ENCODE peak calls at places on chromosomes 1 and 21, in seven cellular contexts. G is epithelial cell of proximal tubule; D is HEK293T; E is stimulated activated CD4-positive, alpha-beta T cell treated with anti-CD3 and anti-CD28 coated beads, Interleukin-4, amount 100 ng/mL, for 24 hours; W is cerebellum; H is breast epithelium; Q is activated T-helper 9 cell treated with anti-CD3 and anti-CD28 coated beads, Interleukin-2, amount 50 U/mL, for 16 hours. O is an unnamed sample.

GRCh38 chr1:25774921-25775774 is 24.8 kb upstream of the SELENON start:
- DNase-seq in G (no peak), D (no peak), E (peak), W (peak), H (no peak), Q (peak), O (no peak)

GRCh38 chr1:51622455-51622913 is 5.6 kb downstream of the OSBPL9 start:
- DNase-seq in G (peak), D (peak), E (peak), W (no peak), H (peak), Q (no peak), O (peak)

GRCh38 chr1:236809133-236809532 is 14.0 kb downstream of the MTR start:
- DNase-seq in G (no peak), D (no peak), E (no peak), W (no peak), H (no peak), Q (no peak), O (peak)

GRCh38 chr1:218164111-218164929 is 120.8 kb upstream of the RRP15 start:
- DNase-seq in G (no peak), D (peak), E (no peak), W (no peak), H (no peak), Q (no peak), O (peak)

GRCh38 chr1:217188280-217189235 is 442.3 kb downstream of the GPATCH2 start:
- DNase-seq in G (no peak), D (no peak), E (no peak), W (no peak), H (no peak), Q (no peak), O (no peak)

GRCh38 chr1:234906654-234907053 is 222.0 kb downstream of the TOMM20 start:
- DNase-seq in G (no peak), D (no peak), E (no peak), W (no peak), H (no peak), Q (no peak), O (no peak)

GRCh38 chr1:227959325-227959860 is 11.7 kb upstream of the WNT9A start:
- DNase-seq in G (no peak), D (no peak), E (no peak), W (no peak), H (no peak), Q (no peak), O (no peak)

GRCh38 chr1:66383168-66383567 is 150.8 kb upstream of the SGIP1 start:
- DNase-seq in G (no peak), D (no peak), E (no peak), W (no peak), H (no peak), Q (no peak), O (no peak)

GRCh38 chr1:226978350-226979114 is 38.4 kb downstream of the COQ8A start:
- DNase-seq in G (no peak), D (no peak), E (no peak), W (no peak), H (no peak), Q (no peak), O (no peak)

GRCh38 chr1:212037900-212038299 is 2.4 kb downstream of the DTL start:
- DNase-seq in G (no peak), D (no peak), E (no peak), W (no peak), H (no peak), Q (no peak), O (no peak)

GRCh38 chr1:233295775-233296322 is 324 bp upstream of the PCNX2 start:
- DNase-seq in G (no peak), D (no peak), E (peak), W (no peak), H (no peak), Q (no peak), O (peak)

GRCh38 chr1:190067592-190067991 is 410.1 kb downstream of the BRINP3 start:
- DNase-seq in G (peak), D (no peak), E (no peak), W (no peak), H (no peak), Q (no peak), O (no peak)

GRCh38 chr1:112628516-112628915 is 8.9 kb downstream of the CAPZA1 start:
- DNase-seq in G (no peak), D (no peak), E (no peak), W (no peak), H (no peak), Q (no peak), O (no peak)

GRCh38 chr1:237901284-237901870 is 10.7 kb upstream of the ZP4 start:
- DNase-seq in G (no peak), D (peak), E (no peak), W (no peak), H (no peak), Q (no peak), O (peak)

GRCh38 chr1:47940779-47941178 is 56.4 kb downstream of the TRABD2B start:
- DNase-seq in G (no peak), D (no peak), E (no peak), W (no peak), H (no peak), Q (no peak), O (no peak)

GRCh38 chr1:239555350-239555749 is 169.0 kb downstream of the CHRM3 start:
- DNase-seq in G (no peak), D (no peak), E (no peak), W (no peak), H (no peak), Q (no peak), O (no peak)

GRCh38 chr1:17923684-17924083 is 168.6 kb downstream of the ACTL8 start:
- DNase-seq in G (no peak), D (no peak), E (no peak), W (peak), H (no peak), Q (no peak), O (no peak)

GRCh38 chr21:46637952-46638746 is 2.7 kb downstream of the PRMT2 start:
- DNase-seq in G (no peak), D (no peak), E (no peak), W (no peak), H (no peak), Q (no peak), O (no peak)

GRCh38 chr1:9340172-9340854 is 47.6 kb downstream of the SPSB1 start:
- DNase-seq in G (no peak), D (no peak), E (no peak), W (no peak), H (no peak), Q (no peak), O (no peak)

GRCh38 chr1:93237021-93237420 is 56.5 kb downstream of the CCDC18 start:
- DNase-seq in G (no peak), D (no peak), E (no peak), W (no peak), H (no peak), Q (no peak), O (no peak)

GRCh38 chr1:2348346-2349275 is 42.7 kb downstream of the MORN1 start:
- DNase-seq in G (no peak), D (no peak), E (no peak), W (no peak), H (no peak), Q (no peak), O (no peak)

GRCh38 chr1:116325922-116326321 is 47.1 kb upstream of the ATP1A1 start:
- DNase-seq in G (no peak), D (no peak), E (peak), W (no peak), H (no peak), Q (no peak), O (no peak)

GRCh38 chr1:46747683-46748288 is 28.9 kb upstream of the EFCAB14 start:
- DNase-seq in G (no peak), D (peak), E (no peak), W (peak), H (no peak), Q (no peak), O (peak)

GRCh38 chr1:167128261-167129227 is 34.7 kb downstream of the STYXL2 start:
- DNase-seq in G (no peak), D (no peak), E (no peak), W (no peak), H (no peak), Q (no peak), O (peak)

GRCh38 chr1:2290595-2291510 is 62.7 kb downstream of the SKI start:
- DNase-seq in G (no peak), D (no peak), E (peak), W (no peak), H (no peak), Q (peak), O (peak)

GRCh38 chr1:205775717-205776056 is 405 bp upstream of the RAB29 start:
- DNase-seq in G (no peak), D (no peak), E (no peak), W (no peak), H (no peak), Q (no peak), O (no peak)